ENCODE peak calls at places on chromosome 21, in six cellular contexts. B is DMS153; I is left ventricle myocardium superior; N is endodermal cell; C is effector memory CD4-positive, alpha-beta T cell; Z is AG08396. O is an unnamed sample.

GRCh38 chr21:45330075-45330781 is 42.5 kb upstream of the POFUT2 start:
- DNase-seq in B (no peak), I (no peak), N (peak), C (no peak), Z (peak), O (no peak)

GRCh38 chr21:28148400-28149064 is 844.1 kb downstream of the LTN1 start:
- DNase-seq in B (no peak), I (no peak), N (no peak), C (no peak), Z (no peak), O (no peak)

GRCh38 chr21:36820176-36821031 is 121.5 kb downstream of the SIM2 start:
- DNase-seq in B (no peak), I (no peak), N (peak), C (no peak), Z (no peak), O (no peak)

GRCh38 chr21:46148106-46148505 is 7.3 kb downstream of the FTCD start:
- DNase-seq in B (no peak), I (peak), N (no peak), C (no peak), Z (no peak), O (no peak)

GRCh38 chr21:35850029-35850428 is 210.3 kb downstream of the SETD4 start:
- DNase-seq in B (no peak), I (no peak), N (no peak), C (no peak), Z (peak), O (no peak)

GRCh38 chr21:25396135-25396711 is 211.1 kb downstream of the MRPL39 start:
- DNase-seq in B (no peak), I (no peak), N (no peak), C (no peak), Z (no peak), O (no peak)

GRCh38 chr21:38614558-38614957 is 116.3 kb upstream of the ERG start:
- DNase-seq in B (no peak), I (no peak), N (no peak), C (no peak), Z (no peak), O (no peak)

GRCh38 chr21:16037386-16037785 is 307.6 kb downstream of the USP25 start:
- DNase-seq in B (no peak), I (no peak), N (no peak), C (no peak), Z (no peak), O (no peak)

GRCh38 chr21:34693192-34693810 is 24.5 kb downstream of the CLIC6 start:
- DNase-seq in B (peak), I (no peak), N (peak), C (no peak), Z (peak), O (peak)

GRCh38 chr21:35775778-35776515 is 284.4 kb downstream of the SETD4 start:
- DNase-seq in B (no peak), I (no peak), N (no peak), C (no peak), Z (no peak), O (no peak)

GRCh38 chr21:41494242-41494641 is 13.7 kb downstream of the TMPRSS2 start:
- DNase-seq in B (no peak), I (no peak), N (no peak), C (no peak), Z (no peak), O (no peak)

GRCh38 chr21:36756527-36756926 is 57.6 kb downstream of the SIM2 start:
- DNase-seq in B (no peak), I (no peak), N (no peak), C (no peak), Z (no peak), O (no peak)

GRCh38 chr21:35172231-35172630 is 123.1 kb upstream of the RUNX1 start:
- DNase-seq in B (no peak), I (no peak), N (no peak), C (no peak), Z (no peak), O (no peak)

GRCh38 chr21:36038701-36039497 is 21.4 kb downstream of the SETD4 start:
- DNase-seq in B (no peak), I (no peak), N (no peak), C (no peak), Z (no peak), O (no peak)

GRCh38 chr21:16634522-16634914 is 878.3 kb upstream of the CXADR start:
- DNase-seq in B (no peak), I (no peak), N (peak), C (no peak), Z (no peak), O (no peak)

GRCh38 chr21:17371470-17371869 is 141.4 kb upstream of the CXADR start:
- DNase-seq in B (no peak), I (no peak), N (no peak), C (no peak), Z (peak), O (no peak)

GRCh38 chr21:34345091-34345871 is 18.5 kb upstream of the KCNE2 start:
- DNase-seq in B (no peak), I (peak), N (no peak), C (no peak), Z (peak), O (no peak)

GRCh38 chr21:15964181-15964855 is 234.5 kb downstream of the USP25 start:
- DNase-seq in B (no peak), I (no peak), N (no peak), C (no peak), Z (no peak), O (no peak)

GRCh38 chr21:45431781-45432572 is 27.0 kb downstream of the COL18A1 start:
- DNase-seq in B (no peak), I (no peak), N (no peak), C (no peak), Z (no peak), O (no peak)

GRCh38 chr21:32770514-32771133 is 931 bp downstream of the PAXBP1 start:
- DNase-seq in B (no peak), I (peak), N (no peak), C (no peak), Z (no peak), O (no peak)

GRCh38 chr21:21688877-21689276 is 690.7 kb downstream of the NCAM2 start:
- DNase-seq in B (no peak), I (peak), N (peak), C (no peak), Z (no peak), O (no peak)

GRCh38 chr21:18522181-18522771 is 118.7 kb upstream of the TMPRSS15 start:
- DNase-seq in B (no peak), I (no peak), N (no peak), C (no peak), Z (no peak), O (no peak)